ENCODE peak calls at places on chromosomes 4 and X, in seven cellular contexts. G, Y, L, W, I, F and J are unnamed samples.

GRCh38 chr4:13248621-13249298 is 235.4 kb downstream of the RAB28 start:
- DNase-seq in W (no peak), Y (no peak), F (peak), G (no peak), L (no peak), I (no peak), J (no peak)

GRCh38 chr4:119046263-119046662 is 89.4 kb upstream of the MYOZ2 start:
- DNase-seq in I (no peak), Y (no peak), F (no peak), L (no peak), G (peak), W (no peak), J (no peak)

GRCh38 chr4:55411621-55412020 is 15.9 kb downstream of the TMEM165 start:
- DNase-seq in W (no peak), L (no peak), I (no peak), F (no peak), G (no peak), Y (no peak), J (no peak)

GRCh38 chr4:142840516-142841123 is 5.5 kb downstream of the INPP4B start:
- DNase-seq in L (no peak), G (no peak), I (no peak), W (no peak), F (peak), Y (peak), J (no peak)

GRCh38 chrX:101823236-101823635 is 108.6 kb downstream of the ZMAT1 start:
- DNase-seq in G (no peak), Y (no peak), F (no peak), L (no peak), W (no peak), I (no peak), J (no peak)

GRCh38 chr4:55398461-55398860 is 2.7 kb downstream of the TMEM165 start:
- DNase-seq in Y (peak), F (no peak), W (no peak), I (no peak), G (no peak), L (no peak), J (no peak)

GRCh38 chrX:140664939-140665338 is 44.6 kb upstream of the LINC00632 start:
- DNase-seq in L (no peak), W (no peak), Y (peak), I (no peak), G (no peak), F (no peak), J (peak)

GRCh38 chr4:106627071-106627470 is 258.5 kb upstream of the GIMD1 start:
- DNase-seq in Y (no peak), I (no peak), G (no peak), F (no peak), L (no peak), W (no peak), J (no peak)

GRCh38 chrX:84078991-84079390 is 109.0 kb downstream of the RPS6KA6 start:
- DNase-seq in L (no peak), W (no peak), Y (no peak), G (no peak), F (no peak), I (no peak), J (no peak)

GRCh38 chr4:20044502-20044911 is 207.2 kb upstream of the SLIT2 start:
- DNase-seq in W (no peak), G (no peak), F (no peak), Y (peak), I (no peak), L (no peak), J (no peak)

GRCh38 chr4:40953253-40954118 is 203.7 kb downstream of the NSUN7 start:
- DNase-seq in L (no peak), F (no peak), Y (no peak), G (no peak), W (no peak), I (no peak), J (no peak)

GRCh38 chr4:116478343-116478742 is 607.0 kb downstream of the TRAM1L1 start:
- DNase-seq in G (no peak), W (no peak), Y (no peak), L (no peak), F (no peak), I (no peak), J (no peak)

GRCh38 chrX:17553961-17554482 is 179.0 kb downstream of the NHS start:
- DNase-seq in Y (no peak), G (no peak), F (no peak), I (no peak), L (no peak), W (no peak), J (no peak)

GRCh38 chr4:119865789-119866188 is 200.9 kb downstream of the MAD2L1 start:
- DNase-seq in Y (no peak), L (no peak), F (no peak), G (no peak), I (no peak), W (no peak), J (no peak)

GRCh38 chrX:53265771-53266170 is 15.6 kb downstream of the IQSEC2 start:
- DNase-seq in G (no peak), W (no peak), F (no peak), L (no peak), I (no peak), Y (peak), J (no peak)

GRCh38 chrX:68658530-68658929 is 11.1 kb downstream of the STARD8 start:
- DNase-seq in W (no peak), Y (no peak), I (no peak), G (no peak), F (no peak), L (no peak), J (no peak)

GRCh38 chr4:167943872-167944505 is 148.3 kb upstream of the ANXA10 start:
- DNase-seq in F (no peak), Y (peak), L (no peak), W (no peak), G (no peak), I (no peak), J (no peak)

GRCh38 chrX:19513383-19513782 is 1.9 kb downstream of the MAP3K15 start:
- DNase-seq in F (no peak), G (no peak), I (no peak), Y (peak), L (no peak), W (no peak), J (no peak)

GRCh38 chrX:19515615-19516105 is 352 bp upstream of the MAP3K15 start:
- DNase-seq in L (no peak), G (no peak), I (no peak), W (no peak), F (no peak), Y (no peak), J (no peak)

GRCh38 chrX:19512961-19513360 is 2.3 kb downstream of the MAP3K15 start:
- DNase-seq in Y (no peak), L (peak), I (no peak), W (no peak), F (no peak), G (no peak), J (no peak)

GRCh38 chrX:19512359-19512758 is 2.9 kb downstream of the MAP3K15 start:
- DNase-seq in I (no peak), F (no peak), L (no peak), G (no peak), W (no peak), Y (no peak), J (no peak)

DNA sequence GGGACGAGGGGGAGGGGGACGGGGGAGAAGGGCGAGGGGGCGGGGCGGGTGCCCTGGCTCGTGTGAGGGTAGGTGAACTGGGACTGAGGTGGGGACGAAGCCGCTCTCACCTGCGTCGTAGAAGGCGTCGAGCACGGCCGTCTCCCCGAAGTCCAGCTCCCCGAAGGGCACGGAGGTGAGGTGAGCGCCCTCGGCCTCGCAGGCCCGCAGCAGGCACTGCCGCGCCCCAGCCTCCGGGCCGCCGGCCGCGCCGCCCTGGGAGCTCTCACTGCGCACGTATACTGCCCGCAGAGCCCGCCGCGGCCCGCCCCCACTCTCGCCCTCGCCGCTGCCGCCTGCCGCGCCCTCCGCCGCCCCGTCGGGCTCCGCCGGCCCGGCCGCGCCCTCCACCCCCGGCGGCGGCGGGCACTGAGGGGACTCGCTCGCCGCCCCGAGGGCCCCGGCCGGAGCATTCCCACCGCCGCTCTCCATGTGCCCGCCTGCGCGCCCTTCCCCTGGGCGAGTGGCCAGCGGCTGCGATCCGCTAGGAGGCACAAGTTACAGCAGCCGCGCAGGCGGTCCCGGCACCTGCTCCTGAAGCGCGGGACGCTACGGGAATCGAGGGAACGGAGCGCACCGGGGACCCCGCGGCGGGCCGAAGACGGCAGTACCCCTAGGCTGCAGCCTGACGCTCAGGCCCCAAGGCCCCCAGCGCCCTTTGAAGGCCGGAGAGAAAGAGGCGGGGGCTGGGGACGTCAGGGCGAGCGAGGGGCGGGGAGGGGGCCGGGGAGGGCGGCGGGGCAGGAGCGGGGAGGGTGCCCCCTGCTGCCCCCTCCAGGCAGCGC is at the start of gene MAP3K15:
- DNase-seq in I (peak), L (peak), G (peak), W (peak), F (no peak), Y (no peak), J (no peak)
- H3K4me3 ChIP-seq in I (peak), L (no peak), G (peak), W (peak), F (peak), Y (no peak), J (peak)

GRCh38 chrX:44435047-44435446 is 91.6 kb upstream of the EFHC2 start:
- DNase-seq in I (no peak), F (no peak), Y (no peak), L (no peak), G (no peak), W (no peak), J (no peak)

GRCh38 chrX:44428989-44429627 is 85.6 kb upstream of the EFHC2 start:
- DNase-seq in F (no peak), L (no peak), I (no peak), G (no peak), Y (peak), W (no peak), J (no peak)

GRCh38 chrX:44431206-44431605 is 87.7 kb upstream of the EFHC2 start:
- DNase-seq in L (no peak), G (no peak), I (no peak), F (peak), W (no peak), Y (peak), J (no peak)

GRCh38 chrX:44432641-44433040 is 89.2 kb upstream of the EFHC2 start:
- DNase-seq in I (no peak), W (no peak), Y (peak), G (no peak), F (no peak), L (no peak), J (peak)

DNA sequence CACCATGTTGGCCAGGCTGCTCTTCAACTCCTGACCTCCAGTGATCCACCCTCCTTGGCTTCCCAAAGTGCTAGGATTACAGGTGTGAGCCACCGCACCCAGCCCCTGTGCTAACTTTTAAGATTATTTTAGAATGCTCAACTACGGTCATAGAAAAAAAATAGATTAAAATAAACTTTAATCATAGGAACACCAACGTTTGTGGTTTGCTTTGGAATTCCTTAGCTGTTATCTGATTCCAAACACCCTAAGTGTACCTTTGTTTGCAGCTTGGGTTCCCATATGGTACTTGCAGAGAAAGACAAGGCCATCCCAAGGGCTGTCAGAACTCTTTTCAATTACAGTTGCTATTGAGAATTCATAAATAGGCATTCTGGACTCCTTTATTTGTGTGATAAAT is 90.1 kb upstream of the EFHC2 start:
- DNase-seq in L (no peak), F (no peak), G (no peak), I (no peak), W (no peak), Y (no peak), J (no peak)
- TF ChIP-seq CTCF in L (no peak), F (no peak), G (no peak), I (no peak), W (no peak), Y (no peak), J (no peak)

GRCh38 chr4:153114771-153115321 is 89.4 kb upstream of the TRIM2 start:
- DNase-seq in F (peak), W (no peak), I (no peak), G (no peak), L (peak), Y (peak), J (no peak)

GRCh38 chr4:153116801-153117200 is 87.4 kb upstream of the TRIM2 start:
- DNase-seq in W (no peak), Y (no peak), G (no peak), L (no peak), I (no peak), F (no peak), J (no peak)

GRCh38 chr4:153116101-153116680 is 88.1 kb upstream of the TRIM2 start:
- DNase-seq in I (no peak), L (peak), G (no peak), F (no peak), Y (no peak), W (no peak), J (no peak)

GRCh38 chr4:153113838-153114105 is 90.5 kb upstream of the TRIM2 start:
- DNase-seq in G (no peak), L (no peak), F (no peak), Y (no peak), I (no peak), W (no peak), J (no peak)

GRCh38 chr4:153115322-153116100 is 88.7 kb upstream of the TRIM2 start:
- DNase-seq in G (no peak), I (peak), W (peak), L (peak), Y (peak), F (peak), J (peak)
- H3K4me3 ChIP-seq in G (peak), I (peak), W (peak), L (peak), Y (no peak), F (peak), J (peak)

GRCh38 chrX:143788265-143788664 is 67.7 kb upstream of the SPANXN2 start:
- DNase-seq in G (no peak), I (peak), Y (peak), F (peak), W (no peak), L (no peak), J (no peak)
- TF ChIP-seq CTCF in G (peak), I (peak), Y (peak), F (peak), W (no peak), L (no peak), J (peak)

DNA sequence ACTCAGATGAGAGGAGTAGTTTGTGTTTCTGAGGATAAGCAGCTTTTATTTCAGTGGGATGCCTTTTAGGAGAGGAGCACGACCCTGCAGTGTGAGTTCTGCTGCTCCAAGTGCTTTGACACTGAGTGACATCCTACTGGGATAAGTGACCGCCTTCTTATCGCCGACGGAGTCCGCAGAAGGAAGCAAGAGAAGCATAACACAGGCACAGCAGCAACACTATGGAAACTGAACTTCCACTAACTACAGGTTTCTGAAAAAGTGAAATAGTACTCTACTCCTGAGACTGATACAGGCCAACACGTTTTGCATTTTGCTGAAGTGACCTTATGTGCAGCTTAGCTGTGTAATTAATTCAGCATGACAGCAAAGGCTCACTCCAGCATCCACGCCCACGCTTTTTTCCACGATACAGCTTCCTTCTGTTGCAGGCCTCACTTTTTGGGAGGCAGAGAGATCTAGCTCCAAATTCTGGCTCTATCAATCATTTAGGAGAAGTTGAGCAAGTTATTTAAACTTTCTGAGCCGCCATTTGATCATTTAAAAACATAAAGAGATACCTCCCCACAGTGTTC is 160.4 kb downstream of the AFAP1 start:
- DNase-seq in L (no peak), F (peak), W (no peak), I (no peak), Y (no peak), G (peak), J (no peak)
- H3K4me3 ChIP-seq in L (no peak), F (peak), W (no peak), I (no peak), Y (no peak), G (peak), J (no peak)

DNA sequence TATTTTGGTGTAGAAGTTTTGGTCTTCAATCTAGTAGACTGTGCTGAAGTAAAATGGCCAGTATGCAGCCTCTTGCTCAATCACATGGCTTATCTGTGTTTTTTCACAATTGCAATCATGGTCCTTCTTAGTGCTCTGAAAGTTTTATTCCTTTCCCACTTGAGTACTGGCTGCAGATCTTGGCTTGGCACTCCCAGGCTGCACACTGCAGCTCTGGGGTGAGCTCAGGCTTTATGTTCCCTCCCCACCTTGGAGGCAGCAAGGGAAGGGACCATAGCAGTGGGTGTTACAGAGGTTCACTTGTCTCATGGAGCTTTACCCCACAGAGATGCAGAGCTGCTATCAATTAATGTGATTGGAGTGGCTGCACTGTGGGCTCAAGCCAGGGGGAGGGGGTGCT is 156.0 kb downstream of the TENT5D start:
- DNase-seq in L (no peak), I (no peak), Y (no peak), W (no peak), F (no peak), G (no peak), J (no peak)
- TF ChIP-seq CTCF in L (no peak), I (no peak), Y (no peak), W (no peak), F (no peak), G (no peak), J (no peak)